ENCODE peak calls at places on chromosomes 13 and 19, in six cellular contexts. One of them, this sample, is unnamed. For H3K4me1, the result is how much of the 10 kb centered on the place peaks cover.

GRCh38 chr19:55546822-55547614 is 1.7 kb upstream of the SBK3 start:
- DNase-seq in GM23338: peak
- DNase-seq in hepatocyte: peak
- DNase-seq in mammary epithelial cell: peak
- DNase-seq in GM23248: peak
- DNase-seq in fibroblast of lung: peak
- DNase-seq in this sample: peak

GRCh38 chr19:45547965-45548609 is 36.5 kb downstream of the OPA3 start:
- DNase-seq in GM23338: no peak
- DNase-seq in fibroblast of lung: peak
- DNase-seq in hepatocyte: peak
- DNase-seq in GM23248: peak
- DNase-seq in mammary epithelial cell: peak
- DNase-seq in this sample: no peak

GRCh38 chr19:50909240-50910070 is 1.7 kb downstream of the KLK4 start:
- DNase-seq in fibroblast of lung: no peak
- DNase-seq in hepatocyte: peak
- DNase-seq in GM23338: peak
- DNase-seq in GM23248: peak
- DNase-seq in mammary epithelial cell: peak
- DNase-seq in this sample: no peak

GRCh38 chr13:72384186-72384823 is 343.1 kb downstream of the MZT1 start:
- DNase-seq in mammary epithelial cell: no peak
- DNase-seq in GM23338: peak
- DNase-seq in hepatocyte: no peak
- DNase-seq in GM23248: no peak
- DNase-seq in fibroblast of lung: peak
- DNase-seq in this sample: no peak

GRCh38 chr13:75876371-75877050 is 240.4 kb downstream of the LMO7 start:
- DNase-seq in hepatocyte: peak
- DNase-seq in mammary epithelial cell: peak
- DNase-seq in GM23338: peak
- DNase-seq in fibroblast of lung: peak
- DNase-seq in GM23248: peak
- DNase-seq in this sample: peak

GRCh38 chr19:45711851-45712698 is 18.6 kb downstream of the FBXO46 start:
- DNase-seq in GM23248: no peak
- DNase-seq in GM23338: no peak
- DNase-seq in mammary epithelial cell: no peak
- DNase-seq in fibroblast of lung: no peak
- DNase-seq in hepatocyte: no peak
- DNase-seq in this sample: no peak

GRCh38 chr13:113430378-113431110 is 22.7 kb downstream of the ADPRHL1 start:
- DNase-seq in fibroblast of lung: no peak
- DNase-seq in GM23248: no peak
- DNase-seq in hepatocyte: no peak
- DNase-seq in GM23338: no peak
- DNase-seq in mammary epithelial cell: no peak
- DNase-seq in this sample: no peak

GRCh38 chr19:37551123-37551993 is 43.2 kb downstream of the ZNF571 start:
- DNase-seq in mammary epithelial cell: peak
- DNase-seq in GM23248: peak
- DNase-seq in hepatocyte: no peak
- DNase-seq in GM23338: peak
- DNase-seq in fibroblast of lung: peak
- DNase-seq in this sample: peak

GRCh38 chr19:6372594-6373095 is at the start of gene ALKBH7:
- DNase-seq in hepatocyte: peak
- DNase-seq in fibroblast of lung: peak
- DNase-seq in GM23338: peak
- DNase-seq in mammary epithelial cell: peak
- DNase-seq in GM23248: peak
- DNase-seq in this sample: peak

GRCh38 chr19:44455100-44455499 is 6.8 kb upstream of the ZNF229 start:
- DNase-seq in GM23248: no peak
- DNase-seq in mammary epithelial cell: no peak
- DNase-seq in GM23338: no peak
- DNase-seq in fibroblast of lung: no peak
- DNase-seq in hepatocyte: no peak
- DNase-seq in this sample: no peak

GRCh38 chr13:59458908-59459579 is 704.7 kb downstream of the DIAPH3 start:
- DNase-seq in GM23338: peak
- DNase-seq in fibroblast of lung: peak
- DNase-seq in hepatocyte: no peak
- DNase-seq in GM23248: peak
- DNase-seq in mammary epithelial cell: no peak
- DNase-seq in this sample: peak

GRCh38 chr13:39586956-39587605 is 15.9 kb downstream of the LHFPL6 start:
- DNase-seq in mammary epithelial cell: no peak
- DNase-seq in GM23338: no peak
- DNase-seq in GM23248: no peak
- DNase-seq in hepatocyte: no peak
- DNase-seq in fibroblast of lung: no peak
- DNase-seq in this sample: no peak

GRCh38 chr13:49315756-49316481 is 68.2 kb downstream of the CDADC1 start:
- DNase-seq in GM23248: no peak
- DNase-seq in fibroblast of lung: no peak
- DNase-seq in mammary epithelial cell: no peak
- DNase-seq in hepatocyte: no peak
- DNase-seq in GM23338: no peak
- DNase-seq in this sample: no peak

GRCh38 chr19:41013359-41013758 is 22.3 kb downstream of the CYP2B6 start:
- DNase-seq in hepatocyte: no peak
- DNase-seq in fibroblast of lung: no peak
- DNase-seq in GM23248: no peak
- DNase-seq in GM23338: no peak
- DNase-seq in mammary epithelial cell: no peak
- DNase-seq in this sample: no peak

GRCh38 chr19:6125571-6125989 is 9.9 kb upstream of the ACSBG2 start:
- DNase-seq in mammary epithelial cell: peak
- DNase-seq in GM23248: peak
- DNase-seq in fibroblast of lung: peak
- DNase-seq in hepatocyte: peak
- DNase-seq in GM23338: peak
- DNase-seq in this sample: peak

GRCh38 chr13:40113644-40114304 is 458.3 kb downstream of the COG6 start:
- DNase-seq in GM23248: peak
- DNase-seq in mammary epithelial cell: peak
- DNase-seq in GM23338: no peak
- DNase-seq in hepatocyte: no peak
- DNase-seq in fibroblast of lung: peak
- DNase-seq in this sample: peak

GRCh38 chr19:10115392-10116084 is 4.0 kb downstream of the P2RY11 start:
- DNase-seq in mammary epithelial cell: no peak
- DNase-seq in GM23338: no peak
- DNase-seq in hepatocyte: no peak
- DNase-seq in GM23248: peak
- DNase-seq in fibroblast of lung: no peak
- DNase-seq in this sample: no peak

GRCh38 chr19:50817941-50818858 is 5.4 kb downstream of the KLK1 start:
- DNase-seq in mammary epithelial cell: no peak
- DNase-seq in GM23248: peak
- DNase-seq in GM23338: peak
- DNase-seq in fibroblast of lung: no peak
- DNase-seq in hepatocyte: peak
- DNase-seq in this sample: no peak

GRCh38 chr13:111210945-111211469 is 95.9 kb downstream of the ARHGEF7 start:
- DNase-seq in GM23338: no peak
- DNase-seq in GM23248: no peak
- DNase-seq in mammary epithelial cell: no peak
- DNase-seq in hepatocyte: no peak
- DNase-seq in fibroblast of lung: no peak
- DNase-seq in this sample: peak

GRCh38 chr13:111211789-111212516 is 96.8 kb downstream of the ARHGEF7 start:
- DNase-seq in fibroblast of lung: no peak
- DNase-seq in GM23338: peak
- DNase-seq in GM23248: no peak
- DNase-seq in hepatocyte: no peak
- DNase-seq in mammary epithelial cell: no peak
- DNase-seq in this sample: peak

GRCh38 chr13:111210082-111210481 is 95.0 kb downstream of the ARHGEF7 start:
- DNase-seq in GM23338: no peak
- DNase-seq in fibroblast of lung: no peak
- DNase-seq in hepatocyte: no peak
- DNase-seq in GM23248: no peak
- DNase-seq in mammary epithelial cell: no peak
- DNase-seq in this sample: no peak

GRCh38 chr13:111209613-111210012 is 94.5 kb downstream of the ARHGEF7 start:
- DNase-seq in hepatocyte: no peak
- DNase-seq in GM23248: no peak
- DNase-seq in mammary epithelial cell: no peak
- DNase-seq in fibroblast of lung: no peak
- DNase-seq in GM23338: no peak
- DNase-seq in this sample: no peak

DNA sequence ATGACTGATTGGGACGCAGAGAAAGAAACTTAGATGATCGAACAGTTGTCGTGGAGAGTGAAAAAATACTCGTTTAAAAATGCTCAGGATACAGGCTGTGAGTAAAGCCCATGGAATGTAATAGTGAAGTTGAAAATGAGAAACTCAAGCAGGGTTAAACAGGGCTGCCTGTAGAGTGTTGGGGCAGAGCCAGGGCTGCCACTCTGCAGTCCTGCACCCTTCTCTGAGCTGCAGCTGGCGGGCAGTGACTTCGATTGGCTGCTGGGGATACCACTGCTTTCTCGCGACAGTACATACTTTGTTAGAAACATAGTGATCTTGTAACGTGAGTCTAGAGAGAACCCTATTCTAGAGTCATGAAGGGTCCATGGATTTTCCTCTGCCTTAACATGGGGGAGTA is 95.4 kb downstream of the ARHGEF7 start:
- DNase-seq in hepatocyte: peak
- DNase-seq in GM23338: no peak
- DNase-seq in GM23248: peak
- DNase-seq in mammary epithelial cell: no peak
- DNase-seq in fibroblast of lung: peak
- DNase-seq in this sample: peak
- H3K4me1 ChIP-seq in hepatocyte: under half
- H3K4me1 ChIP-seq in GM23338: half or more
- H3K4me1 ChIP-seq in GM23248: under half
- H3K4me1 ChIP-seq in mammary epithelial cell: under half
- H3K4me1 ChIP-seq in fibroblast of lung: under half
- H3K4me1 ChIP-seq in this sample: under half

DNA sequence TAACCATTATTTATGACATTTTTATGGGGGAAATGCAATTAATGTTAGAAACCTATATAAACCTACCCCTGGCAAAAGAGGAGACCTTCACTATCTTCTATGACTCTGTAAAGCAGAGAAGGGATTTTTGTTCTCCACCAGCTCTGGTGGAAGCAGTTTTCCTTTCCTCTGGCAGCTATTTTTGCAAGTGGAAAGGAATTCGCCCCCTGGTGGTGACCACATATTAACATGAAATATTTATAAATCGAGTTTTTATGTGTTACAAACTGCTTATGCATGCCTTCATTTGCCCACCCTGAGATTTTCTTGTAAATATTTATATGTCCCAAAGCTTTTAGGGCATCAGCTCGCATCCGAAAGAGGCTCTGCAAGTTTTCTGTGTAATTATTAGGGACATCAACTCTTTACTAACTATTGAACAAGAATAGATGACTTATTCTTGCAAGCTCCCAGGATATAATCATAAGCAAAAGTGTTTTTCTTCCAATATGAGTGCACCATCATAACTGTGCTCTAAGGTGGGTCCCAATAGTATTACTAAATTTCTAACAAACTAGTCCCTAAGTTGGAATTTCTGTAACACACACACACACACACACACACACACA is 62.4 kb downstream of the SERTM1 start:
- DNase-seq in GM23338: peak
- DNase-seq in mammary epithelial cell: peak
- DNase-seq in fibroblast of lung: peak
- DNase-seq in hepatocyte: peak
- DNase-seq in GM23248: peak
- DNase-seq in this sample: peak
- H2AFZ ChIP-seq in GM23338: no peak
- H2AFZ ChIP-seq in mammary epithelial cell: no peak
- H2AFZ ChIP-seq in fibroblast of lung: no peak
- H2AFZ ChIP-seq in hepatocyte: no peak
- H2AFZ ChIP-seq in GM23248: no peak
- H2AFZ ChIP-seq in this sample: no peak

GRCh38 chr13:30306762-30307193 is 573 bp downstream of the KATNAL1 start:
- DNase-seq in GM23248: peak
- DNase-seq in fibroblast of lung: peak
- DNase-seq in hepatocyte: peak
- DNase-seq in GM23338: peak
- DNase-seq in mammary epithelial cell: peak
- DNase-seq in this sample: peak

GRCh38 chr13:30299746-30300145 is 7.6 kb downstream of the KATNAL1 start:
- DNase-seq in hepatocyte: no peak
- DNase-seq in GM23338: no peak
- DNase-seq in GM23248: peak
- DNase-seq in mammary epithelial cell: no peak
- DNase-seq in fibroblast of lung: no peak
- DNase-seq in this sample: peak

GRCh38 chr13:30303269-30303668 is 4.1 kb downstream of the KATNAL1 start:
- DNase-seq in fibroblast of lung: no peak
- DNase-seq in GM23248: no peak
- DNase-seq in mammary epithelial cell: no peak
- DNase-seq in hepatocyte: no peak
- DNase-seq in GM23338: no peak
- DNase-seq in this sample: no peak

GRCh38 chr13:30305456-30305855 is 1.9 kb downstream of the KATNAL1 start:
- DNase-seq in GM23248: no peak
- DNase-seq in GM23338: no peak
- DNase-seq in hepatocyte: no peak
- DNase-seq in mammary epithelial cell: no peak
- DNase-seq in fibroblast of lung: no peak
- DNase-seq in this sample: no peak

DNA sequence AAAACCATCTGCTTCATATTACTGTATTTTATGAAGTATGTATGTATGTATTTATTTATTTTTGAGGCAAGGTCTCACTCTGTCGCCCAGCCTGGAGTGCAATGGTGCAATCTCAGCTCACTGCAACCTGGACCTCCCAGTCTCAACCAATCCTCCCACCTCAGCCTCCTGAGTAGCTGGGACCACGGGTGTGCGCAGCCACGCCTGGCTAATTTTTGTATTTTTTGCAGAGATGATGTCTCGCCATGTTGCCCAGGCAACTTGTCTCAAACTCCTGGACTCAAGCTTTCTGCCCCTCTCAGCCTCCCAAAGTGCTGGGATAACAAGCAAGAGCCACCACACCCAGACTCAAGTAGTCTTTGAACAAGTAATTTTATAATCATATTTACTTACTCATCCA is 5.5 kb downstream of the KATNAL1 start:
- DNase-seq in GM23338: no peak
- DNase-seq in hepatocyte: no peak
- DNase-seq in mammary epithelial cell: no peak
- DNase-seq in GM23248: peak
- DNase-seq in fibroblast of lung: no peak
- DNase-seq in this sample: no peak
- TF ChIP-seq EZH2 in GM23338: no peak
- TF ChIP-seq EZH2 in hepatocyte: no peak
- TF ChIP-seq EZH2 in mammary epithelial cell: no peak
- TF ChIP-seq EZH2 in GM23248: no peak
- TF ChIP-seq EZH2 in fibroblast of lung: no peak
- TF ChIP-seq EZH2 in this sample: no peak

DNA sequence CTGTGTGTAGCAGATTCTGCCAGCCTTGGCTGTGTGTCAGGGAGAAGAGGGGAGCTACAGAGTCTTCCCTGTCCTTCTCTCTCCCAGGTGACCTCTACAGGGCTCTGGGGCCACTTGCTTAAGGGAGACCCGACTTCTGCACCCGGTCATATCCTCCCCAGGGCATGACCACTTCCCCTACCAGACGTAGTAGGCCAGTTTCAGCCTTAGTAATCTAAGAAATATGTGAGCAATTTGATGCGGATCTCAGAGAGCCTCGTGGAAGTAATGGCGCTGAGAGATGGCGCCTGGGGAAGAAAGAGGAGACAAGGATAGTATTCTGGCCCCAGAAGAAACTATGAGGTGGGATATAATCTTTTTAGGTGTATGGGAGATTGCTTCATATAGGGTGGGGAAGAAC is 41.9 kb downstream of the NFIX start:
- DNase-seq in GM23338: no peak
- DNase-seq in hepatocyte: no peak
- DNase-seq in GM23248: peak
- DNase-seq in mammary epithelial cell: peak
- DNase-seq in fibroblast of lung: peak
- DNase-seq in this sample: peak
- H3K4me1 ChIP-seq in GM23338: under half
- H3K4me1 ChIP-seq in hepatocyte: under half
- H3K4me1 ChIP-seq in GM23248: half or more
- H3K4me1 ChIP-seq in mammary epithelial cell: half or more
- H3K4me1 ChIP-seq in fibroblast of lung: under half
- H3K4me1 ChIP-seq in this sample: half or more